ENCODE peak calls at places on chromosomes 16 and 17, in eight cellular contexts. D, I, U, W, E, M, J and V are unnamed samples.

GRCh38 chr17:62616993-62617893 is 10.2 kb upstream of the MRC2 start:
- DNase-seq in M (no peak), J (no peak), U (peak; percentile 100), D (no peak), W (no peak), E (no peak), I (no peak), V (no peak)

GRCh38 chr16:86374603-86375002 is 135.7 kb upstream of the FOXF1 start:
- DNase-seq in I (no peak), J (no peak), D (no peak), U (no peak), M (no peak), W (no peak), E (no peak), V (no peak)

GRCh38 chr16:80610489-80611156 is 69.8 kb downstream of the DYNLRB2 start:
- DNase-seq in I (peak; percentile 38), J (no peak), M (no peak), D (no peak), U (no peak), W (no peak), E (no peak), V (no peak)

GRCh38 chr16:67767953-67768352 is 38.4 kb downstream of the RANBP10 start:
- DNase-seq in J (no peak), M (no peak), I (peak; percentile 48), E (no peak), D (peak; percentile 69), U (no peak), W (no peak), V (peak; percentile 40)

GRCh38 chr17:74736423-74737298 is at the start of gene RAB37:
- DNase-seq in J (peak; percentile 67), W (no peak), M (peak; percentile 79), U (peak; percentile 86), I (no peak), D (no peak), E (peak; percentile 88), V (no peak)

GRCh38 chr17:40063034-40063765 is 435 bp downstream of the THRA start:
- DNase-seq in U (peak; percentile 55), M (peak; percentile 68), J (peak; percentile 14), E (peak; percentile 89), D (no peak), I (peak; percentile 37), W (peak; percentile 60), V (no peak)

GRCh38 chr17:4536259-4536741 is 18.9 kb downstream of the MYBBP1A start:
- DNase-seq in W (no peak), M (no peak), I (no peak), D (no peak), E (no peak), J (no peak), U (peak; percentile 65), V (no peak)

GRCh38 chr16:22073350-22073749 is 19.0 kb upstream of the VWA3A start:
- DNase-seq in D (no peak), M (no peak), J (no peak), U (no peak), I (no peak), E (no peak), W (no peak), V (no peak)

GRCh38 chr16:80500116-80500859 is 40.5 kb upstream of the DYNLRB2 start:
- DNase-seq in U (no peak), I (no peak), J (no peak), D (no peak), W (no peak), M (no peak), E (no peak), V (no peak)

GRCh38 chr17:48459070-48459469 is 29.1 kb upstream of the SKAP1 start:
- DNase-seq in W (no peak), M (no peak), J (no peak), I (no peak), U (no peak), E (no peak), D (no peak), V (no peak)

GRCh38 chr17:81371910-81372760 is 23.1 kb upstream of the BAHCC1 start:
- DNase-seq in M (peak; percentile 81), E (no peak), J (no peak), D (no peak), W (peak; percentile 69), U (peak; percentile 82), I (peak; percentile 54), V (peak; percentile 69)

GRCh38 chr16:28623172-28623711 is 13.4 kb upstream of the SULT1A1 start:
- DNase-seq in I (no peak), U (no peak), D (no peak), J (peak; percentile 83), W (peak; percentile 27), E (peak; percentile 27), M (peak; percentile 51), V (peak; percentile 69)

GRCh38 chr16:85613609-85614337 is 651 bp downstream of the GSE1 start:
- DNase-seq in D (no peak), U (peak; percentile 93), W (peak; percentile 49), E (no peak), M (peak; percentile 83), J (peak; percentile 66), I (no peak), V (peak; percentile 14)

GRCh38 chr16:88479795-88480760 is 27.0 kb downstream of the ZFPM1 start:
- DNase-seq in E (no peak), U (no peak), J (no peak), I (no peak), W (no peak), M (peak; percentile 46), D (no peak), V (no peak)

GRCh38 chr16:30958164-30959083 is 870 bp downstream of the SETD1A start:
- DNase-seq in U (peak; percentile 63), I (peak; percentile 48), E (no peak), D (no peak), W (peak; percentile 52), M (peak; percentile 71), J (peak; percentile 66), V (peak; percentile 57)

GRCh38 chr17:74749262-74750038 is 1.0 kb downstream of the NHERF1 start:
- DNase-seq in J (no peak), M (peak; percentile 57), E (no peak), U (peak; percentile 62), I (no peak), D (no peak), W (no peak), V (peak; percentile 68)

GRCh38 chr16:1108299-1109252 is 12.5 kb upstream of the C1QTNF8 start:
- DNase-seq in U (no peak), E (no peak), D (no peak), M (peak; percentile 58), I (peak; percentile 20), J (peak; percentile 62), W (no peak), V (no peak)